ENCODE peak calls at places on chromosome 2, in four cellular contexts. F is MM.1S, V is GM23338, A is neural progenitor cell. I is an unnamed sample.
A peak's percentile ranks its signal among the peaks of the same experiment; 100 is the strongest.

GRCh38 chr2:169087757-169088379 is 18.5 kb downstream of the DHRS9 start:
- DNase-seq in F (no peak), V (peak; percentile 32), A (no peak), I (no peak)

GRCh38 chr2:241659150-241659739 is 21.8 kb downstream of the ATG4B start:
- DNase-seq in F (no peak), V (peak; percentile 82), A (peak; percentile 61), I (peak; percentile 49)

GRCh38 chr2:17373041-17373440 is 145.2 kb downstream of the RAD51AP2 start:
- DNase-seq in F (no peak), V (no peak), A (no peak), I (no peak)

GRCh38 chr2:55511508-55512124 is 7.9 kb upstream of the CFAP36 start:
- DNase-seq in F (no peak), V (peak; percentile 82), A (peak; percentile 64), I (peak; percentile 73)

GRCh38 chr2:101308432-101309210 is at the start of gene RNF149:
- DNase-seq in F (peak; percentile 89), V (peak; percentile 92), A (peak; percentile 93), I (peak; percentile 92)

GRCh38 chr2:182098648-182099047 is 113.0 kb downstream of the PPP1R1C start:
- DNase-seq in F (no peak), V (no peak), A (no peak), I (no peak)

GRCh38 chr2:80322337-80322920 is 17.9 kb upstream of the LRRTM1 start:
- DNase-seq in F (no peak), V (peak; percentile 52), A (peak; percentile 82), I (no peak)

GRCh38 chr2:144256996-144257707 is 262.8 kb downstream of the ZEB2 start:
- DNase-seq in F (no peak), V (no peak), A (no peak), I (no peak)

GRCh38 chr2:238657132-238658053 is 190.5 kb upstream of the TWIST2 start:
- DNase-seq in F (no peak), V (peak; percentile 81), A (no peak), I (no peak)

GRCh38 chr2:232490221-232491138 is 2.8 kb upstream of the ECEL1 start:
- DNase-seq in F (no peak), V (no peak), A (no peak), I (no peak)

GRCh38 chr2:240861547-240861946 is 7.1 kb upstream of the AGXT start:
- DNase-seq in F (no peak), V (no peak), A (no peak), I (no peak)

GRCh38 chr2:156470975-156471583 is 34.9 kb downstream of the GPD2 start:
- DNase-seq in F (no peak), V (no peak), A (no peak), I (no peak)

GRCh38 chr2:170143045-170143717 is 34.8 kb upstream of the MYO3B start:
- DNase-seq in F (no peak), V (no peak), A (no peak), I (no peak)

GRCh38 chr2:65396348-65397026 is 35.9 kb downstream of the SPRED2 start:
- DNase-seq in F (no peak), V (no peak), A (no peak), I (peak; percentile 84)

GRCh38 chr2:19670303-19670702 is 231.5 kb downstream of the TTC32 start:
- DNase-seq in F (no peak), V (no peak), A (no peak), I (no peak)

GRCh38 chr2:218869064-218869463 is 9.5 kb downstream of the WNT6 start:
- DNase-seq in F (no peak), V (no peak), A (no peak), I (no peak)

GRCh38 chr2:38098351-38099095 is 22.6 kb upstream of the CYP1B1 start:
- DNase-seq in F (no peak), V (peak; percentile 25), A (no peak), I (no peak)

GRCh38 chr2:146579154-146579930 is 1265.5 kb upstream of the ACVR2A start:
- DNase-seq in F (no peak), V (no peak), A (no peak), I (peak; percentile 79)

GRCh38 chr2:72111061-72111460 is 36.6 kb downstream of the CYP26B1 start:
- DNase-seq in F (no peak), V (no peak), A (no peak), I (no peak)

GRCh38 chr2:120472891-120473309 is 127.0 kb downstream of the INHBB start:
- DNase-seq in F (no peak), V (no peak), A (no peak), I (peak; percentile 42)

GRCh38 chr2:219477815-219478214 is 20.9 kb upstream of the GMPPA start:
- DNase-seq in F (no peak), V (no peak), A (no peak), I (no peak)

DNA sequence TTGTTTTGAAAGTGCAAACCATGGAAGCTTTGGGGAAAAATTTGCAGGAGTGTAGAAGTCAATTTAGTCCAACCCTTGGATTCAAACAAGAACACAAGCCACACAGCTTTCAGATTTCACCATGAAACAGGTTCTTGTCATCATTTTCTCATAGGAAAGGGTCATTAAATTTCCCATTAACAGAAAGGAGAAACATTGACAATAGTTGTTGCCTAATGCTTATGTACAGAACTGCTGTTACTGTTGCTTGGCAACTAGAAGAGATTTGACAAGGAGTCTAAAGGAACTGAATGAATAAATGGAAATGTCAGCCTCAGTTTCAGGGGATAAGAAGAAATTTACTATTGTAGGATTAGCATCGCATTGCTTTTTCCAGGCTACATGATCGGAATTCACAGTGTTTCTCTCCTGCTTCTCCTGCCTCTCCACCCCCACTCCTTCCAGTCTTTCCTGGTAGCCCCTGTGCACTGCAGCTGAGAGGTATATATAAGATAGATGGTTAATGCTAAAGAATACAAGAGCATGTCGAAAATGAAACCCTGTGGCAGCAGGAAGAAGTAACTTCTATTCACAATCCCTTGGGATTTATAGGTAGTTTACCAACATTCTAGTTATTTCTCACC is 90.3 kb downstream of the SPATS2L start:
- DNase-seq in F (no peak), V (no peak), A (no peak), I (peak; percentile 45)
- TF ChIP-seq EZH2phosphoT487 in F (no peak), V (no peak), A (no peak), I (no peak)

GRCh38 chr2:229899604-229900003 is 22.2 kb downstream of the TRIP12 start:
- DNase-seq in F (no peak), V (no peak), A (no peak), I (no peak)
- TF ChIP-seq EZH2phosphoT487 in F (no peak), V (no peak), A (no peak), I (no peak)

GRCh38 chr2:205675861-205676516 is 6.3 kb upstream of the NRP2 start:
- DNase-seq in F (peak; percentile 16), V (peak; percentile 90), A (peak; percentile 67), I (peak; percentile 73)
- TF ChIP-seq EZH2phosphoT487 in F (no peak), V (no peak), A (no peak), I (no peak)

GRCh38 chr2:85661139-85661858 is 6.7 kb downstream of the SFTPB start:
- DNase-seq in F (no peak), V (no peak), A (no peak), I (no peak)
- TF ChIP-seq EZH2phosphoT487 in F (no peak), V (no peak), A (no peak), I (no peak)

GRCh38 chr2:6525371-6525770 is 340.3 kb downstream of the CMPK2 start:
- DNase-seq in F (no peak), V (no peak), A (peak; percentile 26), I (no peak)
- TF ChIP-seq EZH2phosphoT487 in F (no peak), V (no peak), A (no peak), I (no peak)

I was measured in PC-3.